ENCODE peak calls at places on chromosomes 3 and 15, in four cellular contexts. F is SK-N-SH, J is stomach, H is sigmoid colon. I is an unnamed sample.

GRCh38 chr3:118525096-118525495 is 509.6 kb downstream of the IGSF11 start:
- DNase-seq in H (no peak), F (no peak), J (no peak), I (no peak)

GRCh38 chr15:46636220-46636619 is 1001.4 kb downstream of the SQOR start:
- DNase-seq in J (no peak), F (peak; percentile 7), H (no peak), I (no peak)

GRCh38 chr3:160200328-160200727 is 24.9 kb upstream of the C3orf80 start:
- DNase-seq in J (no peak), F (no peak), H (no peak), I (no peak)

GRCh38 chr15:90519688-90520087 is 10.0 kb upstream of the CRTC3 start:
- DNase-seq in J (no peak), F (no peak), H (no peak), I (no peak)

GRCh38 chr3:61875073-61875472 is 313.7 kb downstream of the PTPRG start:
- DNase-seq in H (no peak), F (no peak), J (no peak), I (no peak)

GRCh38 chr3:71466483-71466882 is 117.0 kb downstream of the FOXP1 start:
- DNase-seq in F (no peak), J (no peak), H (no peak), I (no peak)

GRCh38 chr3:178634975-178635374 is 98.7 kb downstream of the KCNMB2 start:
- DNase-seq in J (no peak), F (no peak), H (no peak), I (no peak)

GRCh38 chr15:40368701-40369473 is 10.9 kb downstream of the DISP2 start:
- DNase-seq in F (no peak), H (no peak), J (no peak), I (no peak)

GRCh38 chr3:180306691-180307090 is 270.0 kb upstream of the PEX5L start:
- DNase-seq in F (no peak), J (no peak), H (no peak), I (no peak)

GRCh38 chr15:71093089-71094024 is 21.9 kb upstream of the THSD4 start:
- DNase-seq in F (no peak), H (no peak), J (peak; percentile 72), I (no peak)

GRCh38 chr3:124781706-124782376 is 51.6 kb downstream of the UMPS start:
- DNase-seq in F (no peak), H (no peak), J (no peak), I (no peak)

GRCh38 chr3:46027021-46027705 is at the start of gene XCR1:
- DNase-seq in H (no peak), F (no peak), J (no peak), I (no peak)

GRCh38 chr15:90557651-90558084 is 27.9 kb downstream of the CRTC3 start:
- DNase-seq in J (peak; percentile 93), H (peak; percentile 95), F (peak; percentile 58), I (peak; percentile 87)

GRCh38 chr15:74525946-74526345 is 15.1 kb upstream of the ARID3B start:
- DNase-seq in F (no peak), H (no peak), J (no peak), I (no peak)

GRCh38 chr15:83746231-83746630 is 92.3 kb downstream of the ADAMTSL3 start:
- DNase-seq in J (no peak), F (no peak), H (no peak), I (no peak)

GRCh38 chr15:89630260-89630659 is 25.0 kb downstream of the KIF7 start:
- DNase-seq in H (no peak), J (peak; percentile 22), F (no peak), I (no peak)

GRCh38 chr15:100592898-100593297 is 9.1 kb downstream of the LINS1 start:
- DNase-seq in J (no peak), F (no peak), H (no peak), I (no peak)

GRCh38 chr3:101780661-101781060 is 1.6 kb downstream of the NXPE3 start:
- DNase-seq in J (no peak), H (no peak), F (peak; percentile 15), I (no peak)

GRCh38 chr15:89680282-89680873 is 1.2 kb upstream of the PLIN1 start:
- DNase-seq in F (no peak), H (peak; percentile 87), J (peak; percentile 84), I (no peak)

GRCh38 chr15:28106294-28107110 is 7.4 kb upstream of the OCA2 start:
- DNase-seq in F (peak; percentile 73), J (no peak), H (peak; percentile 62), I (peak; percentile 62)

DNA sequence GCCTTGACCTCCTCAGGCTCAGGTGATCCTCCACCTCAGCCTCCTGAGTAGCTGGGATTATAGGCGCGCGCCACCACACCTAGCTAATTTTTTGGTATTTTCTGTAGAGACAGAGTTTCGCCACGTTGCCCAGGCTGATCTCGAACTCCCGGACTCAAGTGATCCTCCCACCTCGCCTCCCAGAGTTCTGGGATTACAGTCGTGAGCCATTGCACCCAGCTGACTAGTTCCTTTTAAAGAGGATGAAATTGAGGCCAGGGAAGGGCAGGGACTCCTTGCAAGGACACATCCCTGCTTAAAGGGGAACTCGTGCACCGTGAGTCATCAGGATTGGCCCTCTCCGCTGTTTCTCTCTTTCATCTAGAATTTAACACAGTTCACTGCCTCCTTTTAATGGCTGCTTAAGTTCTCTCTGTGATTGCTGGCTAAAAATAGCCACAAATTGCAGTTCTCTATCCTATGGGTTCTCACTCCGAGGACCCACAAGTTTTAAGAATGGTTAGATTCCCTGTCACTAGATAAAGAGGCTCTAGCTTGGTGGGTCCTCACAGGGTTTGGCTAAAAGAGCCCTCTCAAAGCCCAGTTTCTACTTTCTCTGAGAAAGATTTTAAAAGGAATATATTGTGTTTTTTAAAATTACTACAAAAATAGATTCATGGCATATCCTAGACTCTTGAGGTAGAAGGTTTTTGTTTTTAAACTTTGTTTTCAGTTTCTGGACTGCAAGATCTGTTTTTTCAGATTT is 1.4 kb downstream of the CRTAP start:
- DNase-seq in F (no peak), H (peak; percentile 96), J (peak; percentile 51), I (peak; percentile 88)
- TF ChIP-seq POLR2AphosphoS5 in F (no peak), H (peak; percentile 52), J (peak; percentile 61), I (peak; percentile 18)

GRCh38 chr3:80445053-80445452 is 677.3 kb upstream of the ROBO1 start:
- DNase-seq in J (no peak), F (no peak), H (no peak), I (no peak)

DNA sequence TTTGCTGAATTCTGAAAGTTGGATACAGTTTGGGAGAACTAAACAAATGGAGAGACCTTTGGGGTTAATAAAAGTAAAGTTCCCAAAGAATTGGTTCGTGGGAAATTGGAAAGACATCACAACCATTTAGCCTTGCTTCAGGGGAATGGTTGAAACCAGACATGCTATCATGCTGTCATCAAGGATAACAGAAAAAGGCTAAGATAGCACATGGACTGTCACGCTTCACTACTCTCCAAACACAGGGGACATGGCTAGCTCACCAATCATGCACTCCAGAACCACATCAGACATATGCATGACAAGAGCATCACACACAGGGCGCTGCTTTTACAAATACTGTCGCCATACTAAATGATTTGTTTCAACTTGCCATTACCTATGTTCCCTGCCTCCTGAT is 671.7 kb upstream of the ROBO1 start:
- DNase-seq in J (no peak), H (no peak), F (peak; percentile 10), I (no peak)
- TF ChIP-seq EP300 in J (no peak), H (no peak), F (no peak), I (no peak)

GRCh38 chr3:4979401-4980228 is at the start of gene BHLHE40:
- DNase-seq in J (no peak), H (no peak), F (peak; percentile 70), I (no peak)
- TF ChIP-seq POLR2AphosphoS5 in J (peak; percentile 93), H (peak; percentile 87), F (peak; percentile 75), I (no peak)

GRCh38 chr15:48458876-48459275 is 127.6 kb downstream of the DUT start:
- DNase-seq in F (no peak), J (no peak), H (no peak), I (no peak)

GRCh38 chr15:48462688-48463087 is 131.5 kb downstream of the DUT start:
- DNase-seq in F (no peak), H (no peak), J (no peak), I (no peak)

GRCh38 chr15:48456126-48456525 is 124.9 kb downstream of the DUT start:
- DNase-seq in H (no peak), F (no peak), J (no peak), I (no peak)

GRCh38 chr15:48463366-48463880 is 132.2 kb downstream of the DUT start:
- DNase-seq in H (no peak), F (no peak), J (no peak), I (no peak)

DNA sequence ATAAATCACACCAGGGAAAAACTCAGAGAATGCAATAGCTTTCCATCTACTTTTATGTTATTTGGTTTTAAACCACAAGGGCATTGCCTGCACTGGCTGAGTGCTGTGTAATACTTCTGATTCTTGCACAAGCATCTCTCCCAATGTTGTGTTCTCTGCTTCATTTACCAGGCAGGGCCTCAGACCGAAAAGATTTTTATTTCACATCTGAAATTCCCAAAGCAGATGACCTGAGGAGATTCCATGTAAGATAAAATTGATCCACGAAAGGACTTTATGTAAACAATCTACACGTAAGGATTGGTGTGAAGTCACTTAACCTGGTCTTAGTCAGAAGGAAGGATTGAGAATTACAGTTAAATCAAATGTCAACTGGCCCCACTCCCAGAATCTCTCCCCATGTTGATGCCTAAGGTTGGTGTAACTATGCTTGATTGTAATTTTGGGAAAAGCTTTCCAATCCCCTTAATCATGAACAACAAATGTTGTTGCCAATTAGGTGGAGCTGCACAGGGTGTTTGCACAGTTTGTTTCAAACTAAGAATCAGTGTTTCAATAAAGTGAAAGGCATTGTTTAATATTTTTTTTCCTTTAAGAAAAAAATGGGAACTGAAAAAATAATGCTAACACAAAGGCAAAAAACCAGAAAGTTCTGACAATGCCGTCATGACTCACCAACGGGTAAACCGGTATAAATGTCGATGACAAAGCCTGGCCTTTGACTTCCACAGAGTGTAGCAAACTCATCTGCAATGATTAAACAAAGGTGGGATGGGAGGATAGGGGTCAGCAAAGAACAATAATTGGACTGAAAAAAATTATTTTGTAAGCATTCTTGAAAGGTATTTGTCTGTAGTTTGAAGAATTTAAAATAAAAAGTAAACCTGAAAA is 128.6 kb downstream of the DUT start:
- DNase-seq in H (no peak), F (no peak), J (no peak), I (no peak)
- TF ChIP-seq EP300 in H (no peak), F (no peak), J (no peak), I (no peak)